ENCODE peak calls at places on chromosomes 2 and 18, in four cellular contexts. Z, P, O and L are unnamed samples.

GRCh38 chr18:36352384-36352783 is 54.9 kb downstream of the FHOD3 start:
- DNase-seq in Z (peak; percentile 41), P (no peak), O (no peak), L (no peak)

GRCh38 chr18:24530630-24531111 is 70.2 kb downstream of the HRH4 start:
- DNase-seq in Z (no peak), P (no peak), O (no peak), L (no peak)

GRCh38 chr2:17191223-17191622 is 327.0 kb downstream of the RAD51AP2 start:
- DNase-seq in Z (no peak), P (no peak), O (no peak), L (no peak)

GRCh38 chr2:60555066-60555793 is 1.8 kb upstream of the BCL11A start:
- DNase-seq in Z (peak; percentile 30), P (peak; percentile 85), O (peak; percentile 66), L (no peak)

GRCh38 chr18:1261054-1261453 is 356.4 kb downstream of the ADCYAP1 start:
- DNase-seq in Z (no peak), P (no peak), O (no peak), L (no peak)

GRCh38 chr18:74378179-74378682 is 62.6 kb downstream of the C18orf63 start:
- DNase-seq in Z (no peak), P (no peak), O (no peak), L (no peak)

GRCh38 chr2:26717362-26717761 is 24.8 kb downstream of the KCNK3 start:
- DNase-seq in Z (no peak), P (no peak), O (no peak), L (no peak)

GRCh38 chr2:204365778-204366177 is 179.5 kb upstream of the PARD3B start:
- DNase-seq in Z (no peak), P (no peak), O (no peak), L (no peak)

GRCh38 chr2:73700111-73700510 is 37.0 kb downstream of the TPRKB start:
- DNase-seq in Z (no peak), P (no peak), O (no peak), L (no peak)

GRCh38 chr18:61850756-61851155 is 42.1 kb downstream of the RNF152 start:
- DNase-seq in Z (no peak), P (no peak), O (no peak), L (no peak)